ENCODE peak calls at places on chromosomes 1 and 21, in eight cellular contexts. One of them, this sample, is unnamed.

GRCh38 chr1:155322953-155323728 is 2.4 kb downstream of the RUSC1 start:
- DNase-seq in memory B cell: peak; percentile 88
- DNase-seq in HT1080: peak; percentile 96
- DNase-seq in Caki2: peak; percentile 99
- DNase-seq in sciatic nerve: peak; percentile 94
- DNase-seq in HFFc6: peak; percentile 96
- DNase-seq in left ventricle myocardium inferior: peak; percentile 90
- DNase-seq in posterior vena cava: peak; percentile 97
- DNase-seq in this sample: peak; percentile 76

GRCh38 chr1:165369255-165369848 is 12.8 kb upstream of the LMX1A start:
- DNase-seq in HT1080: peak; percentile 24
- DNase-seq in posterior vena cava: peak; percentile 90
- DNase-seq in HFFc6: peak; percentile 42
- DNase-seq in memory B cell: peak; percentile 28
- DNase-seq in left ventricle myocardium inferior: peak; percentile 47
- DNase-seq in Caki2: peak; percentile 18
- DNase-seq in sciatic nerve: peak; percentile 80
- DNase-seq in this sample: peak; percentile 44

GRCh38 chr1:25037174-25038074 is 107.3 kb upstream of the RUNX3 start:
- DNase-seq in sciatic nerve: no peak
- DNase-seq in HFFc6: no peak
- DNase-seq in left ventricle myocardium inferior: no peak
- DNase-seq in posterior vena cava: no peak
- DNase-seq in memory B cell: peak; percentile 60
- DNase-seq in HT1080: peak; percentile 59
- DNase-seq in Caki2: peak; percentile 7
- DNase-seq in this sample: no peak

GRCh38 chr21:45543371-45543709 is 1.1 kb upstream of the SLC19A1 start:
- DNase-seq in HT1080: no peak
- DNase-seq in memory B cell: no peak
- DNase-seq in Caki2: no peak
- DNase-seq in sciatic nerve: peak; percentile 60
- DNase-seq in left ventricle myocardium inferior: peak; percentile 15
- DNase-seq in posterior vena cava: peak; percentile 77
- DNase-seq in HFFc6: no peak
- DNase-seq in this sample: no peak

GRCh38 chr1:108209456-108210108 is 9.4 kb upstream of the SLC25A24 start:
- DNase-seq in left ventricle myocardium inferior: no peak
- DNase-seq in HFFc6: no peak
- DNase-seq in HT1080: no peak
- DNase-seq in sciatic nerve: no peak
- DNase-seq in posterior vena cava: no peak
- DNase-seq in memory B cell: no peak
- DNase-seq in Caki2: no peak
- DNase-seq in this sample: no peak

GRCh38 chr1:61141288-61142044 is 59.1 kb downstream of the NFIA start:
- DNase-seq in posterior vena cava: no peak
- DNase-seq in HT1080: peak; percentile 67
- DNase-seq in sciatic nerve: no peak
- DNase-seq in memory B cell: no peak
- DNase-seq in left ventricle myocardium inferior: no peak
- DNase-seq in HFFc6: peak; percentile 19
- DNase-seq in Caki2: peak; percentile 21
- DNase-seq in this sample: no peak

GRCh38 chr1:157193702-157194391 is 55.7 kb upstream of the ETV3 start:
- DNase-seq in HT1080: peak; percentile 51
- DNase-seq in HFFc6: peak; percentile 51
- DNase-seq in sciatic nerve: peak; percentile 77
- DNase-seq in memory B cell: peak; percentile 66
- DNase-seq in posterior vena cava: no peak
- DNase-seq in Caki2: peak; percentile 54
- DNase-seq in left ventricle myocardium inferior: peak; percentile 39
- DNase-seq in this sample: peak; percentile 21

GRCh38 chr1:204927673-204928641 is 57.3 kb downstream of the NFASC start:
- DNase-seq in memory B cell: no peak
- DNase-seq in Caki2: no peak
- DNase-seq in posterior vena cava: no peak
- DNase-seq in HFFc6: no peak
- DNase-seq in left ventricle myocardium inferior: no peak
- DNase-seq in sciatic nerve: no peak
- DNase-seq in HT1080: no peak
- DNase-seq in this sample: no peak

GRCh38 chr1:73452522-73452921 is 745.5 kb downstream of the LRRIQ3 start:
- DNase-seq in HT1080: no peak
- DNase-seq in HFFc6: no peak
- DNase-seq in left ventricle myocardium inferior: no peak
- DNase-seq in Caki2: no peak
- DNase-seq in memory B cell: no peak
- DNase-seq in posterior vena cava: no peak
- DNase-seq in sciatic nerve: no peak
- DNase-seq in this sample: no peak

GRCh38 chr1:15994590-15995351 is 9.3 kb upstream of the SRARP start:
- DNase-seq in HT1080: peak; percentile 40
- DNase-seq in sciatic nerve: peak; percentile 82
- DNase-seq in left ventricle myocardium inferior: peak; percentile 63
- DNase-seq in memory B cell: peak; percentile 23
- DNase-seq in Caki2: peak; percentile 36
- DNase-seq in HFFc6: peak; percentile 50
- DNase-seq in posterior vena cava: peak; percentile 92
- DNase-seq in this sample: no peak

GRCh38 chr21:38839683-38840286 is 34.1 kb downstream of the ETS2 start:
- DNase-seq in HT1080: peak; percentile 91
- DNase-seq in memory B cell: no peak
- DNase-seq in HFFc6: peak; percentile 92
- DNase-seq in posterior vena cava: no peak
- DNase-seq in Caki2: no peak
- DNase-seq in left ventricle myocardium inferior: no peak
- DNase-seq in sciatic nerve: no peak
- DNase-seq in this sample: no peak

GRCh38 chr1:26768755-26769154 is 19.0 kb upstream of the PIGV start:
- DNase-seq in HT1080: peak; percentile 39
- DNase-seq in HFFc6: peak; percentile 88
- DNase-seq in memory B cell: no peak
- DNase-seq in Caki2: peak; percentile 74
- DNase-seq in sciatic nerve: no peak
- DNase-seq in posterior vena cava: no peak
- DNase-seq in left ventricle myocardium inferior: no peak
- DNase-seq in this sample: peak; percentile 43

GRCh38 chr1:59296358-59297256 is at the start of gene FGGY:
- DNase-seq in sciatic nerve: peak; percentile 99
- DNase-seq in left ventricle myocardium inferior: peak; percentile 98
- DNase-seq in posterior vena cava: peak; percentile 99
- DNase-seq in Caki2: peak; percentile 98
- DNase-seq in HT1080: peak; percentile 99
- DNase-seq in memory B cell: peak; percentile 91
- DNase-seq in HFFc6: peak; percentile 98
- DNase-seq in this sample: peak; percentile 96

GRCh38 chr1:207923561-207923960 is 12.6 kb upstream of the CD34 start:
- DNase-seq in Caki2: no peak
- DNase-seq in left ventricle myocardium inferior: no peak
- DNase-seq in HFFc6: no peak
- DNase-seq in HT1080: no peak
- DNase-seq in sciatic nerve: no peak
- DNase-seq in memory B cell: no peak
- DNase-seq in posterior vena cava: no peak
- DNase-seq in this sample: no peak

GRCh38 chr1:110673805-110674336 is 869 bp downstream of the KCNA3 start:
- DNase-seq in Caki2: no peak
- DNase-seq in HFFc6: no peak
- DNase-seq in sciatic nerve: no peak
- DNase-seq in left ventricle myocardium inferior: no peak
- DNase-seq in posterior vena cava: peak; percentile 81
- DNase-seq in memory B cell: no peak
- DNase-seq in HT1080: no peak
- DNase-seq in this sample: no peak

This sample was measured in NCI-H2227 treated with DMSO at 0.1 percent for 48 hours.